ENCODE peak calls at places on chromosomes 6 and 20, in nine cellular contexts. F is BJ, A is smooth muscle cell of the brain vasculature, T is T-helper 22 cell, P is fibroblast of lung, M is fibroblast of the conjunctiva, H is spleen, X is hepatocyte, C is HS-27A. R is an unnamed sample.
A peak's percentile ranks its signal among the peaks of the same experiment; 100 is the strongest.

GRCh38 chr6:147285087-147285855 is 81.1 kb downstream of the STXBP5 start:
- DNase-seq in X (peak; percentile 55), P (peak; percentile 82), C (no peak), M (peak; percentile 61), H (no peak), A (peak; percentile 39), F (no peak), T (no peak), R (peak; percentile 25)

GRCh38 chr6:51989789-51990188 is 97.6 kb downstream of the PKHD1 start:
- DNase-seq in X (no peak), C (no peak), M (no peak), T (no peak), P (no peak), A (no peak), H (no peak), F (no peak), R (no peak)

GRCh38 chr6:98547634-98548033 is 286.7 kb upstream of the POU3F2 start:
- DNase-seq in F (no peak), X (peak; percentile 11), M (no peak), P (no peak), H (no peak), A (no peak), T (no peak), C (no peak), R (no peak)

GRCh38 chr20:41418031-41418430 is 51.4 kb upstream of the EMILIN3 start:
- DNase-seq in H (no peak), C (no peak), P (no peak), A (no peak), M (no peak), X (no peak), T (no peak), F (no peak), R (no peak)

GRCh38 chr6:106134906-106135634 is 48.9 kb downstream of the PRDM1 start:
- DNase-seq in P (peak; percentile 46), X (peak; percentile 59), T (no peak), F (no peak), M (no peak), A (no peak), C (no peak), H (no peak), R (no peak)

GRCh38 chr6:106870069-106870468 is 104.5 kb downstream of the CD24 start:
- DNase-seq in A (no peak), C (peak; percentile 45), F (peak; percentile 61), H (no peak), P (no peak), T (no peak), X (peak; percentile 28), M (no peak), R (no peak)

GRCh38 chr6:119879731-119880130 is 530.2 kb upstream of the MAN1A1 start:
- DNase-seq in M (no peak), T (no peak), P (no peak), H (no peak), F (no peak), C (no peak), X (no peak), A (no peak), R (no peak)

GRCh38 chr6:159879829-159880228 is 11.0 kb upstream of the MAS1 start:
- DNase-seq in H (no peak), T (no peak), F (no peak), C (no peak), P (no peak), A (no peak), X (no peak), M (no peak), R (no peak)

GRCh38 chr20:36881888-36882287 is 6.0 kb downstream of the TLDC2 start:
- DNase-seq in X (peak; percentile 57), A (no peak), T (no peak), H (no peak), M (no peak), F (no peak), C (no peak), P (no peak), R (no peak)

GRCh38 chr6:7545509-7546369 is 4.3 kb downstream of the DSP start:
- DNase-seq in A (no peak), F (no peak), P (no peak), X (peak; percentile 48), T (no peak), H (no peak), M (no peak), C (no peak), R (no peak)